ENCODE peak calls at places on chromosomes 11 and 22, in eight cellular contexts. B, P, O, L, U, H, R and N are unnamed samples.

GRCh38 chr22:40183029-40183581 is 5.4 kb downstream of the TNRC6B start:
- DNase-seq in B (no peak), P (no peak), O (no peak), L (no peak), U (no peak), H (no peak), R (no peak), N (no peak)

GRCh38 chr22:45864959-45865496 is 111.9 kb downstream of the WNT7B start:
- DNase-seq in B (no peak), P (no peak), O (no peak), L (no peak), U (no peak), H (no peak), R (no peak), N (no peak)

GRCh38 chr22:42357221-42357620 is 75.0 kb downstream of the NFAM1 start:
- DNase-seq in B (no peak), P (no peak), O (no peak), L (no peak), U (no peak), H (no peak), R (no peak), N (no peak)

GRCh38 chr11:14500181-14500651 is 605 bp upstream of the COPB1 start:
- DNase-seq in B (peak), P (peak), O (no peak), L (no peak), U (peak), H (no peak), R (no peak), N (no peak)

GRCh38 chr11:15603208-15603607 is 488.5 kb downstream of the INSC start:
- DNase-seq in B (no peak), P (no peak), O (no peak), L (no peak), U (no peak), H (no peak), R (peak), N (no peak)

GRCh38 chr11:130480721-130481140 is 32.3 kb downstream of the ADAMTS15 start:
- DNase-seq in B (no peak), P (no peak), O (no peak), L (no peak), U (no peak), H (no peak), R (no peak), N (no peak)

GRCh38 chr11:20102393-20102792 is 57.9 kb downstream of the DBX1 start:
- DNase-seq in B (no peak), P (no peak), O (no peak), L (no peak), U (no peak), H (no peak), R (no peak), N (no peak)

GRCh38 chr11:124322356-124322755 is 2.4 kb upstream of the OR8D2 start:
- DNase-seq in B (no peak), P (no peak), O (no peak), L (no peak), U (no peak), H (no peak), R (no peak), N (no peak)

GRCh38 chr11:94128746-94129504 is at the start of gene PANX1:
- DNase-seq in B (peak), P (peak), O (no peak), L (peak), U (peak), H (peak), R (peak), N (no peak)

GRCh38 chr22:23849009-23850006 is 8.4 kb upstream of the SLC2A11 start:
- DNase-seq in B (peak), P (peak), O (peak), L (no peak), U (peak), H (peak), R (peak), N (no peak)